ENCODE peak calls at places on chromosomes 1 and 21, in nine cellular contexts. W is thoracic aorta, I is uterus, X is AG10803, M is fibroblast of mammary gland, Z is OCI-LY7, N is breast epithelium, G is heart right ventricle, T is GM12865. Q is an unnamed sample.

GRCh38 chr21:33578959-33579542 is 9.4 kb downstream of the DONSON start:
- DNase-seq in G (no peak), I (no peak), N (no peak), M (peak), T (no peak), W (no peak), Z (no peak), X (peak), Q (no peak)

GRCh38 chr1:36838866-36839265 is 195.4 kb downstream of the GRIK3 start:
- DNase-seq in X (no peak), W (no peak), G (no peak), N (no peak), I (no peak), T (no peak), Z (no peak), M (no peak), Q (no peak)

GRCh38 chr1:97508653-97509218 is 412.1 kb downstream of the DPYD start:
- DNase-seq in Z (no peak), N (no peak), X (no peak), T (no peak), G (peak), I (no peak), M (no peak), W (no peak), Q (no peak)

GRCh38 chr1:108130812-108131211 is 69.3 kb downstream of the SLC25A24 start:
- DNase-seq in T (no peak), X (no peak), I (no peak), G (no peak), Z (no peak), M (no peak), N (no peak), W (no peak), Q (no peak)

GRCh38 chr1:55695553-55695952 is 480.4 kb upstream of the USP24 start:
- DNase-seq in I (no peak), T (no peak), Z (no peak), W (no peak), N (no peak), M (peak), G (no peak), X (no peak), Q (no peak)

GRCh38 chr1:53521900-53522552 is 62.8 kb downstream of the DMRTB1 start:
- DNase-seq in X (peak), N (no peak), I (no peak), T (no peak), M (no peak), W (no peak), Z (no peak), G (no peak), Q (peak)

GRCh38 chr21:45576838-45577737 is 34.8 kb upstream of the SLC19A1 start:
- DNase-seq in M (no peak), X (no peak), Z (no peak), I (no peak), G (no peak), T (no peak), N (peak), W (no peak), Q (no peak)

GRCh38 chr1:171126504-171126903 is 35.8 kb downstream of the FMO3 start:
- DNase-seq in W (no peak), N (peak), T (no peak), X (peak), M (peak), I (peak), Z (no peak), G (peak), Q (no peak)

GRCh38 chr1:85372683-85373446 is 92.1 kb downstream of the DDAH1 start:
- DNase-seq in I (no peak), G (no peak), T (no peak), W (no peak), N (no peak), Z (no peak), X (peak), M (peak), Q (peak)

GRCh38 chr21:43971201-43971991 is 40.7 kb upstream of the TRAPPC10 start:
- DNase-seq in I (no peak), X (no peak), N (no peak), M (no peak), G (peak), Z (no peak), W (no peak), T (no peak), Q (no peak)

GRCh38 chr1:114581335-114582287 is at the start of gene BCAS2:
- DNase-seq in N (peak), X (peak), I (peak), W (peak), Z (peak), G (peak), T (peak), M (peak), Q (peak)

GRCh38 chr1:31571340-31572295 is 4.7 kb upstream of the TINAGL1 start:
- DNase-seq in X (no peak), G (no peak), I (no peak), T (no peak), N (no peak), M (no peak), Z (peak), W (no peak), Q (no peak)

GRCh38 chr1:192080671-192081070 is 77.6 kb upstream of the RGS18 start:
- DNase-seq in I (no peak), W (no peak), M (no peak), Z (no peak), X (no peak), T (no peak), G (no peak), N (no peak), Q (no peak)

GRCh38 chr1:25909062-25909461 is 2.8 kb upstream of the STMN1 start:
- DNase-seq in N (no peak), W (no peak), Z (no peak), X (no peak), I (no peak), T (no peak), G (no peak), M (no peak), Q (no peak)

GRCh38 chr1:174017231-174017970 is 4.8 kb downstream of the RC3H1 start:
- DNase-seq in I (no peak), X (peak), N (no peak), Z (no peak), T (no peak), W (no peak), M (no peak), G (no peak), Q (no peak)

GRCh38 chr1:59178803-59179202 is 118.1 kb upstream of the FGGY start:
- DNase-seq in W (no peak), X (no peak), T (no peak), M (no peak), Z (no peak), N (no peak), I (peak), G (no peak), Q (no peak)

GRCh38 chr1:112955678-112956502 is at the start of gene SLC16A1:
- DNase-seq in T (peak), G (peak), W (peak), X (peak), M (peak), Z (peak), I (peak), N (peak), Q (peak)

GRCh38 chr1:233020441-233020840 is 70.0 kb downstream of the NTPCR start:
- DNase-seq in Z (no peak), G (peak), T (no peak), I (no peak), X (no peak), W (no peak), M (no peak), N (no peak), Q (no peak)

GRCh38 chr1:240399381-240399780 is 212.6 kb downstream of the GREM2 start:
- DNase-seq in N (no peak), I (peak), W (no peak), T (no peak), X (peak), G (no peak), M (peak), Z (no peak), Q (peak)

GRCh38 chr1:116393792-116394191 is 20.7 kb downstream of the ATP1A1 start:
- DNase-seq in X (no peak), W (no peak), I (no peak), N (no peak), T (no peak), Z (no peak), G (no peak), M (no peak), Q (no peak)

GRCh38 chr1:33025180-33025569 is 11.5 kb downstream of the AK2 start:
- DNase-seq in G (no peak), M (no peak), W (no peak), Z (no peak), N (no peak), I (no peak), T (no peak), X (no peak), Q (no peak)

GRCh38 chr1:228778946-228779345 is 43.7 kb downstream of the RHOU start:
- DNase-seq in M (no peak), N (no peak), G (no peak), I (no peak), T (no peak), X (no peak), Z (no peak), W (no peak), Q (no peak)

GRCh38 chr1:11052839-11053757 is 6.1 kb upstream of the MASP2 start:
- DNase-seq in W (no peak), N (no peak), Z (peak), G (no peak), T (peak), X (no peak), M (peak), I (no peak), Q (no peak)

GRCh38 chr1:3367376-3367775 is 87.1 kb upstream of the ARHGEF16 start:
- DNase-seq in T (no peak), X (no peak), Z (no peak), M (no peak), N (no peak), W (no peak), G (no peak), I (no peak), Q (no peak)

GRCh38 chr21:32386195-32386870 is 6.5 kb downstream of the URB1 start:
- DNase-seq in Z (no peak), W (peak), M (no peak), N (no peak), G (peak), X (peak), T (no peak), I (no peak), Q (no peak)

GRCh38 chr1:117719004-117719403 is 113.2 kb downstream of the TENT5C start:
- DNase-seq in T (no peak), G (no peak), W (no peak), N (no peak), Z (peak), M (no peak), X (no peak), I (no peak), Q (no peak)

GRCh38 chr1:54887665-54888071 is 673 bp upstream of the DHCR24 start:
- DNase-seq in M (no peak), N (no peak), G (no peak), X (peak), Z (peak), I (no peak), W (no peak), T (peak), Q (no peak)

GRCh38 chr1:175478203-175478602 is 265.2 kb downstream of the TNR start:
- DNase-seq in W (no peak), I (no peak), Z (no peak), M (no peak), G (no peak), T (no peak), N (no peak), X (no peak), Q (no peak)

GRCh38 chr1:115495603-115496002 is 146.2 kb upstream of the VANGL1 start:
- DNase-seq in M (peak), X (peak), T (no peak), N (no peak), W (no peak), I (no peak), G (no peak), Z (no peak), Q (peak)

GRCh38 chr1:239951518-239952130 is 140.1 kb upstream of the FMN2 start:
- DNase-seq in Z (peak), X (peak), G (peak), M (peak), I (peak), T (peak), N (no peak), W (peak), Q (peak)

GRCh38 chr1:21865609-21865942 is 53.5 kb downstream of the LDLRAD2 start:
- DNase-seq in T (no peak), G (no peak), I (no peak), N (no peak), X (no peak), Z (peak), M (no peak), W (no peak), Q (no peak)

GRCh38 chr1:25787477-25788043 is 12.4 kb upstream of the SELENON start:
- DNase-seq in Z (no peak), G (no peak), T (no peak), I (no peak), W (no peak), N (no peak), X (no peak), M (peak), Q (no peak)

GRCh38 chr1:231981675-231982074 is 355.1 kb downstream of the DISC1 start:
- DNase-seq in X (no peak), W (no peak), G (no peak), T (no peak), Z (no peak), N (no peak), I (no peak), M (no peak), Q (no peak)

GRCh38 chr1:243473281-243474210 is 217.7 kb downstream of the SDCCAG8 start:
- DNase-seq in W (no peak), M (peak), N (no peak), X (peak), G (no peak), Z (no peak), T (no peak), I (no peak), Q (no peak)

GRCh38 chr1:243475966-243476365 is 220.1 kb downstream of the SDCCAG8 start:
- DNase-seq in G (no peak), M (peak), X (peak), T (no peak), I (no peak), W (no peak), N (no peak), Z (no peak), Q (no peak)

GRCh38 chr1:243471754-243472725 is 216.2 kb downstream of the SDCCAG8 start:
- DNase-seq in X (no peak), M (peak), Z (no peak), W (no peak), I (no peak), G (no peak), N (no peak), T (peak), Q (no peak)

GRCh38 chr1:243474906-243475305 is 219.1 kb downstream of the SDCCAG8 start:
- DNase-seq in X (no peak), N (no peak), W (no peak), M (no peak), I (no peak), T (no peak), Z (no peak), G (no peak), Q (no peak)

DNA sequence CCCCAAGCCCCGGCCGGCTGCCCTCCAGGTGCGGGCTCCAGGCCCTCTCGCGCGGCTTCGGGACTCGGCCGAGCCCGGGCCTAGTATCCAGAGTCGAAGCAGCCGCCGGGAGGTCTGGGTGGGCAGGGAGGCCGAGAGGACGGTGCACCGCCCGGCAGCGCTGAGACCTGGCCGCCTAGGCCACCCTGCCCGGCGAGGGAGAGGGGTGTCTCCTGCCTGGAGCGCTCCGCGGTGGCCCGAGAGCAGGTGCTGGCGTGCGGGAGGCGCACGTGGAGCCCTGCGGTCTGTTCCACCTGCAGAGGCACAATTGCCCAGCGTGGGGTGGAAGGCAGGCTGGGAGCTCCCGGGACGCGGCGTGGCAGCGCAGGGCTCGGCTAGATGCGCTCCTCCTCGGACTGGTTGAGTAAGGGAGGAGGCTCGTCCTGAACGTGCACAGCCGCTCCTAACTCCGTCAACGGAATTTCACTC is 218.6 kb downstream of the SDCCAG8 start:
- DNase-seq in X (no peak), G (no peak), T (no peak), N (no peak), Z (no peak), M (no peak), I (no peak), W (no peak), Q (no peak)
- H3K4me3 ChIP-seq in X (no peak), G (peak), T (no peak), N (no peak), Z (no peak), M (no peak), I (peak), W (no peak), Q (no peak)

GRCh38 chr1:99642053-99642452 is 3.9 kb upstream of the PALMD start:
- DNase-seq in T (no peak), X (no peak), W (no peak), I (no peak), G (no peak), Z (no peak), N (no peak), M (no peak), Q (no peak)
- H3K4me3 ChIP-seq in T (no peak), X (no peak), W (no peak), I (no peak), G (no peak), Z (no peak), N (no peak), M (no peak), Q (no peak)

DNA sequence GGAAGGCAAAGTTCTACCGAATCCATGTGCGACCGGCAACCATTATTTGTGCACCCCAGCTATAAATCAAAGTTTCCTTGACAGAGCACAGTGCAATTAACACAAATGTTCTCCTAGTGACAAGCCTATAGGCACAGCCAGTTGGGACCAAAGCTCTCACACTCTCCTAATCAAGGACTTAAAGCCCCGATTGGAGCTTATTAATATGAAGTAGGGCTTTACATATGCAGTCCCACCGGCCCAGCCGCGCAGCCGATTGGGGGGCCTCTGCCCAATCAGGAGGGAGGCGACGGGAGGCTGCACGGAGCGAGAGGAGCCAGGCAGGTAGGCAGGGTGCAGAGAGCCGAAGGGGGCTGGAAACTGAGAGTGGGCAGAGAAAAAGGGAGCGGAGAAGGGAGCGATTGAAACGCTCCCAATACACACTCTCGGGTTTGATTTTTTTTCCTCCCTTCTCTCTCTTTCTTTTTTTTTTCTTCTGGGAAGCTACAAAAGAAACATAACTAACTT is at the start of gene ESRRG:
- DNase-seq in N (peak), G (peak), Z (no peak), X (no peak), W (no peak), I (no peak), T (no peak), M (no peak), Q (peak)
- H3K4me3 ChIP-seq in N (peak), G (peak), Z (no peak), X (peak), W (peak), I (peak), T (no peak), M (no peak), Q (peak)

GRCh38 chr1:24568475-24568874 is 12.6 kb downstream of the NCMAP start:
- DNase-seq in N (no peak), I (no peak), Z (no peak), X (no peak), W (no peak), M (no peak), G (no peak), T (no peak), Q (no peak)

GRCh38 chr1:24562625-24563024 is 6.7 kb downstream of the NCMAP start:
- DNase-seq in Z (no peak), W (no peak), M (no peak), X (no peak), I (no peak), N (peak), G (no peak), T (no peak), Q (no peak)

GRCh38 chr1:24566266-24566867 is 10.5 kb downstream of the NCMAP start:
- DNase-seq in M (no peak), X (no peak), I (no peak), T (no peak), W (no peak), N (no peak), G (no peak), Z (no peak), Q (no peak)

GRCh38 chr1:24567792-24568388 is 12.0 kb downstream of the NCMAP start:
- DNase-seq in M (no peak), X (peak), N (peak), W (no peak), Z (no peak), T (no peak), G (no peak), I (no peak), Q (no peak)

DNA sequence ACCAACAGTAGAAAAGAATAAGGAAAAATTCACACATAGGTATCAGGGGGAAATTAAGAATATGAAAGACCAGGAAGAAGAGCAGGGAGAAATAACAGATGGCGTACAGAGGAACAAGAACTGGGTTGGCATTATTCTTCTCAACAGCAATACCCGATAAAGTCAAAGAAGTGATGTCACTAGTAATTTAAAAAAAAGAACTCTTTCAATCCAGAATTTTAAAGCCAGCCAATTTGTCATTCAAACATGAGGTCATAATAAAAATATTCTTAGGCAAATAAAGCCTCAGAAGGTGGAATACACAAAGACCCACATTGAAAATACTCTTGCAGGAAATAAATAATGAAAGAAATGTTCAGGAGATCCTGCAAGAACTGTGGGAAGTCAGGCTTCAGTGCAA is 8.8 kb downstream of the NCMAP start:
- DNase-seq in N (no peak), G (no peak), X (no peak), Z (no peak), T (no peak), I (no peak), W (no peak), M (no peak), Q (no peak)
- H3K4me3 ChIP-seq in N (no peak), G (no peak), X (no peak), Z (no peak), T (no peak), I (no peak), W (no peak), M (no peak), Q (no peak)

GRCh38 chr1:22983944-22984343 is 11.3 kb upstream of the LACTBL1 start:
- DNase-seq in Z (no peak), N (no peak), I (no peak), X (no peak), T (no peak), G (no peak), M (no peak), W (no peak), Q (no peak)
- H3K4me3 ChIP-seq in Z (no peak), N (no peak), I (no peak), X (no peak), T (no peak), G (no peak), M (no peak), W (no peak), Q (no peak)

GRCh38 chr1:78004719-78005346 is at the start of gene DNAJB4:
- DNase-seq in N (no peak), I (peak), W (peak), T (peak), M (peak), G (peak), X (peak), Z (peak), Q (peak)

GRCh38 chr1:78007677-78008341 is 3.1 kb downstream of the DNAJB4 start:
- DNase-seq in N (no peak), M (no peak), T (no peak), Z (no peak), W (no peak), I (no peak), G (no peak), X (no peak), Q (no peak)

GRCh38 chr1:78005755-78006154 is 1.0 kb downstream of the DNAJB4 start:
- DNase-seq in T (peak), M (peak), N (no peak), X (peak), I (peak), Z (no peak), W (no peak), G (peak), Q (peak)

GRCh38 chr1:78005347-78005722 is 596 bp downstream of the DNAJB4 start:
- DNase-seq in W (no peak), Z (no peak), N (no peak), T (no peak), G (no peak), M (no peak), I (no peak), X (no peak), Q (no peak)

GRCh38 chr1:78006491-78006890 is 1.8 kb downstream of the DNAJB4 start:
- DNase-seq in G (no peak), X (no peak), M (no peak), W (no peak), I (no peak), N (no peak), T (no peak), Z (no peak), Q (no peak)
- H3K4me3 ChIP-seq in G (peak), X (peak), M (peak), W (peak), I (peak), N (peak), T (peak), Z (peak), Q (peak)

GRCh38 chr21:35529141-35529863 is 480.2 kb upstream of the RUNX1 start:
- DNase-seq in W (no peak), I (no peak), Z (peak), N (no peak), T (peak), G (no peak), M (no peak), X (no peak), Q (no peak)
- H3K4me3 ChIP-seq in W (peak), I (peak), Z (peak), N (peak), T (peak), G (peak), M (no peak), X (peak), Q (no peak)

Q was measured in retinal pigment epithelial cell.